ENCODE peak calls at places on chromosomes 1 and 21, in seven cellular contexts. E, Z, K, W, V, R and S are unnamed samples. For H3K9me3, the result is how much of the 10 kb centered on the place peaks cover.

GRCh38 chr1:109441105-109441504 is 14.9 kb upstream of the PSMA5 start:
- DNase-seq in E (no peak), Z (no peak), K (no peak), W (no peak), V (no peak), R (no peak), S (no peak)

GRCh38 chr1:174786760-174787159 is 213.0 kb upstream of the CACYBP start:
- DNase-seq in E (no peak), Z (no peak), K (no peak), W (no peak), V (no peak), R (no peak), S (no peak)

GRCh38 chr1:8873506-8874229 is 4.8 kb downstream of the ENO1 start:
- DNase-seq in E (peak), Z (peak), K (peak), W (peak), V (peak), R (no peak), S (no peak)

GRCh38 chr1:85451236-85451830 is 13.6 kb downstream of the DDAH1 start:
- DNase-seq in E (no peak), Z (no peak), K (no peak), W (no peak), V (no peak), R (no peak), S (no peak)

GRCh38 chr1:201258763-201259230 is 24.5 kb upstream of the PKP1 start:
- DNase-seq in E (peak), Z (no peak), K (no peak), W (no peak), V (no peak), R (peak), S (no peak)

GRCh38 chr1:62407398-62408009 is 29.3 kb upstream of the USP1 start:
- DNase-seq in E (no peak), Z (no peak), K (no peak), W (no peak), V (peak), R (no peak), S (peak)

GRCh38 chr21:45900034-45900868 is 81.3 kb upstream of the COL6A1 start:
- DNase-seq in E (no peak), Z (no peak), K (no peak), W (no peak), V (no peak), R (no peak), S (no peak)

GRCh38 chr1:115545096-115545720 is 96.6 kb upstream of the VANGL1 start:
- DNase-seq in E (no peak), Z (no peak), K (no peak), W (no peak), V (no peak), R (no peak), S (no peak)

GRCh38 chr1:239858058-239858457 is 233.6 kb upstream of the FMN2 start:
- DNase-seq in E (no peak), Z (no peak), K (no peak), W (no peak), V (no peak), R (no peak), S (no peak)

GRCh38 chr1:1137256-1138045 is 21.6 kb upstream of the C1orf159 start:
- DNase-seq in E (no peak), Z (peak), K (no peak), W (peak), V (peak), R (no peak), S (peak)

GRCh38 chr1:206445116-206445515 is 25.2 kb upstream of the IKBKE start:
- DNase-seq in E (no peak), Z (no peak), K (peak), W (no peak), V (peak), R (no peak), S (no peak)

GRCh38 chr1:173864179-173864867 is 3.5 kb downstream of the GAS5 start:
- DNase-seq in E (no peak), Z (no peak), K (no peak), W (no peak), V (no peak), R (no peak), S (no peak)

GRCh38 chr1:22921452-22922126 is 51.1 kb downstream of the LACTBL1 start:
- DNase-seq in E (no peak), Z (no peak), K (no peak), W (no peak), V (no peak), R (no peak), S (no peak)

GRCh38 chr1:58809327-58810040 is 25.6 kb upstream of the JUN start:
- DNase-seq in E (peak), Z (no peak), K (no peak), W (no peak), V (no peak), R (no peak), S (no peak)

GRCh38 chr1:89615676-89616598 is 17.0 kb upstream of the LRRC8C start:
- DNase-seq in E (no peak), Z (no peak), K (no peak), W (no peak), V (no peak), R (no peak), S (peak)

GRCh38 chr1:58908539-58909161 is 124.8 kb upstream of the JUN start:
- DNase-seq in E (no peak), Z (no peak), K (no peak), W (no peak), V (no peak), R (no peak), S (no peak)

GRCh38 chr1:209747580-209748262 is 8.1 kb upstream of the TRAF3IP3 start:
- DNase-seq in E (peak), Z (peak), K (peak), W (peak), V (peak), R (no peak), S (peak)

GRCh38 chr1:165527673-165528072 is 16.1 kb upstream of the LRRC52 start:
- DNase-seq in E (no peak), Z (no peak), K (no peak), W (no peak), V (no peak), R (no peak), S (no peak)

GRCh38 chr1:110765640-110766335 is 91.0 kb upstream of the KCNA3 start:
- DNase-seq in E (no peak), Z (peak), K (no peak), W (peak), V (peak), R (no peak), S (peak)

GRCh38 chr21:32186843-32187242 is 92.0 kb downstream of the MIS18A start:
- DNase-seq in E (no peak), Z (no peak), K (no peak), W (no peak), V (no peak), R (no peak), S (no peak)

GRCh38 chr1:14265515-14265914 is 333.0 kb upstream of the KAZN start:
- DNase-seq in E (no peak), Z (no peak), K (no peak), W (no peak), V (no peak), R (no peak), S (no peak)

GRCh38 chr1:185894806-185895205 is 160.6 kb downstream of the HMCN1 start:
- DNase-seq in E (no peak), Z (no peak), K (no peak), W (no peak), V (no peak), R (no peak), S (no peak)

GRCh38 chr21:45454081-45454923 is 49.3 kb downstream of the COL18A1 start:
- DNase-seq in E (no peak), Z (no peak), K (peak), W (no peak), V (no peak), R (no peak), S (no peak)

GRCh38 chr1:42279055-42279454 is 56.0 kb downstream of the FOXJ3 start:
- DNase-seq in E (no peak), Z (no peak), K (no peak), W (no peak), V (no peak), R (no peak), S (no peak)

GRCh38 chr1:208757846-208758245 is 513.7 kb upstream of the PLXNA2 start:
- DNase-seq in E (no peak), Z (no peak), K (no peak), W (no peak), V (no peak), R (no peak), S (no peak)

GRCh38 chr1:28064064-28064463 is 24.3 kb downstream of the EYA3 start:
- DNase-seq in E (no peak), Z (no peak), K (no peak), W (no peak), V (no peak), R (no peak), S (peak)

GRCh38 chr1:5551274-5551966 is 440.8 kb downstream of the NPHP4 start:
- DNase-seq in E (no peak), Z (no peak), K (no peak), W (no peak), V (peak), R (no peak), S (no peak)

GRCh38 chr1:65429078-65429477 is 8.6 kb downstream of the LEPR start:
- DNase-seq in E (no peak), Z (no peak), K (no peak), W (no peak), V (no peak), R (no peak), S (no peak)

GRCh38 chr1:115107501-115108260 is 18.4 kb upstream of the TSPAN2 start:
- DNase-seq in E (no peak), Z (no peak), K (no peak), W (no peak), V (no peak), R (no peak), S (no peak)

GRCh38 chr1:46530791-46531409 is 20.5 kb downstream of the KNCN start:
- DNase-seq in E (no peak), Z (no peak), K (no peak), W (no peak), V (no peak), R (no peak), S (no peak)

GRCh38 chr1:2956571-2956970 is 64.7 kb upstream of the ACTRT2 start:
- DNase-seq in E (no peak), Z (no peak), K (no peak), W (no peak), V (no peak), R (no peak), S (no peak)

GRCh38 chr1:2961081-2961480 is 60.2 kb upstream of the ACTRT2 start:
- DNase-seq in E (no peak), Z (no peak), K (no peak), W (no peak), V (no peak), R (no peak), S (no peak)

GRCh38 chr1:2955652-2956051 is 65.6 kb upstream of the ACTRT2 start:
- DNase-seq in E (no peak), Z (no peak), K (no peak), W (no peak), V (no peak), R (no peak), S (no peak)

GRCh38 chr1:2953688-2954285 is 67.5 kb upstream of the ACTRT2 start:
- DNase-seq in E (no peak), Z (no peak), K (no peak), W (no peak), V (no peak), R (no peak), S (peak)

DNA sequence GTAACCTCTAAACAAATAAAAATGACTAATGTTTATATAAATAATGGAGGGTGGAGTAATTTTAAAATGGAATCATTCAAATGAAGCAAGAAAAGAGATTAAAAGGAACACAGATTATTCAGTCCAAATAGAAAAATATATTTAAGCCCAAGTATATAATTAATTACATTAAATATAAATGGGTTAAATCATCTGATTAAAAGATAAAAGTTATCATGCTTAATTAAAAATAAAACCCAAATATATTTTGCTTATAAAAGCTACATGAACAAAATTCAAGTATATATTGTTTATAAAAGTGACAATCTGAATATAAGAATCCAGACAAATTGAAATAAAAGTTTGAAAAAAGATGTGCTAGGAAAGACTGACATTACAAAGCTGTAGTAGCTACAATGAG is 63.9 kb upstream of the ACTRT2 start:
- DNase-seq in E (no peak), Z (no peak), K (no peak), W (no peak), V (no peak), R (no peak), S (no peak)
- H3K9me3 ChIP-seq in E (under half), Z (under half), K (under half), W (under half), V (under half), R (under half), S (under half)

GRCh38 chr1:164466001-164466421 is 93.0 kb upstream of the PBX1 start:
- DNase-seq in E (no peak), Z (no peak), K (no peak), W (no peak), V (no peak), R (no peak), S (no peak)

GRCh38 chr1:164470996-164471395 is 88.0 kb upstream of the PBX1 start:
- DNase-seq in E (no peak), Z (no peak), K (no peak), W (no peak), V (no peak), R (no peak), S (no peak)

DNA sequence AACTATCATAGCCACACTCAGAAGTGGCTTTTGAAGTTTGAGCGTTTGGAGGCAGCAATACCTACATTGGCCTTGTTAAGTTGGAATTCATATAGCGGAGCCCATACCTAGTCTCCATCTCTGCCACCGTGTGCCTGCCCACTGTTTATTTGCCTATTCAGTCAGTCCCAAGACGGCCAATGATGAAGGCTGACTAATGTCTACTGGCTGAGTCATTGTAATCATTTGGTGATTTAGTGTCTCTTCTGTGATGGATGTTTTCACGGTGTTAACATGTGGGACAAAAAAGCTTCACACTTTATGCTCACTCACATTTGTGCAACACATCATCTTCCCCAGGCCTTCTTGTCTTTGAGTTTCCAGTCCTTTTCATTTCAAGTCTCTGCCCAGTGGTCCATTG is 92.6 kb upstream of the PBX1 start:
- DNase-seq in E (no peak), Z (no peak), K (no peak), W (no peak), V (no peak), R (no peak), S (no peak)
- H3K9me3 ChIP-seq in E (under half), Z (under half), K (under half), W (under half), V (under half), R (under half), S (under half)

DNA sequence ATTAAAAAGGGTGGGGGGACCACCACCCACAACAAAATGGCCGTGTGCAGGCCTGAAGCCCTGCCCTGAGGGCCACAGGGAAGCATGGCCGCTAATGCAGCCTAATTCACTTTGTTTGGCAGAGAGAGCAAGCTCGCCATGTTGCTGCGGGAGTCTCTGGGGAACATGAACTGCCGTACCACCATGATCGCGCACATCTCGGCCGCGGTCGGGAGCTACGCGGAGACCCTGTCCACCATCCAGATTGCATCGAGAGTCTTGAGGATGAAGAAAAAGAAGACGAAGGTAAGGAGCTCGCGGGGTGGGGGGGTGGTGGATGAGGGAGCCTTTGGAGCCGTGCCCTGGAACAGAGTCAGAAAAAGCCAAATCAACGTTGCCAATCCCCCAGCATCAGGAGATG is 529.3 kb downstream of the KIF26B start:
- DNase-seq in E (no peak), Z (no peak), K (no peak), W (no peak), V (no peak), R (no peak), S (no peak)
- H3K9me3 ChIP-seq in E (under half), Z (under half), K (under half), W (under half), V (under half), R (under half), S (under half)

DNA sequence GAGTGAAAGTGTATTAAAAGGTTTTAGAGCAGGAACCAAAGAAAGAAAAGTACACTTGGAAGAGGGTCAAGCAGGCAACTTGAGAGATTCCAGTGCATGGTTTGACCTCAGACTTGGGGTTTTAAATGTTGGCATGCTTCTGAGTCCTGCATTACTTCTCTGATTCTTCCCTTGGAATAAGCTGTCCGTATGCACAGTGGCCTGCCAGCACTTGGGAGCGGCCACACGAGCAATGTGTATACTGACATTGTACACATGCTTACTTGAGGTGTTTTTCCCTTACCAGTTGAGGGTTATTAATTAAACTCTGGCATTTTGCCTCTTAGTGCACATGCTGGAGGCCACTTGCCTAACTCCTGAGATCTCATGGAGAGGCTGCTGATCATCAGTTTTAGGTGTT is 786.6 kb upstream of the RGS18 start:
- DNase-seq in E (no peak), Z (no peak), K (no peak), W (no peak), V (no peak), R (no peak), S (no peak)
- H3K9me3 ChIP-seq in E (under half), Z (under half), K (under half), W (under half), V (under half), R (under half), S (under half)

GRCh38 chr1:152411144-152411543 is 2.9 kb downstream of the CRNN start:
- DNase-seq in E (no peak), Z (no peak), K (no peak), W (no peak), V (no peak), R (no peak), S (no peak)

GRCh38 chr1:152411846-152412245 is 2.2 kb downstream of the CRNN start:
- DNase-seq in E (no peak), Z (no peak), K (no peak), W (no peak), V (no peak), R (no peak), S (no peak)

GRCh38 chr1:152410599-152410998 is 3.5 kb downstream of the CRNN start:
- DNase-seq in E (peak), Z (no peak), K (no peak), W (no peak), V (no peak), R (no peak), S (no peak)

GRCh38 chr1:152408664-152409063 is 5.4 kb downstream of the CRNN start:
- DNase-seq in E (no peak), Z (no peak), K (no peak), W (no peak), V (no peak), R (no peak), S (no peak)

DNA sequence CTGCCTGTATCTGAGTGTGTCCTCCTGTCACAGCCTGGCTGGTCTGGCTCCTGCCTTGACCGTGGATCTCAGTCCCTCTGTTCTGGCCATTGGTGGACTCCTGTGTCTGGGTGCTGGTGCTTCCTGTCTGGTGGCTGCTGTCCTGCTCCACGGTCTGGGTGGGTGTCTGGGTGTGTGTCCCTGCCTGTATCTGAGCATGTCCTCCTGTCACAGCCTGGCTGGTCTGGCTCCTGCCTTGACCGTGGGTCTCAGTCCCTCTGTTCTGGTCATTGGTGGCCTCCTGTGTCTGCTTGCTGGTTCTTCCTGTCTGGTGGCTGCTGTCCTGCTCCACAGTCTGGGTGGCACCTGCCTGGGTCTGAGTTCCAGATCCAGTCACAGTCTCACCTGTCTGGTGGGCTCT is 4.0 kb downstream of the CRNN start:
- DNase-seq in E (no peak), Z (no peak), K (no peak), W (no peak), V (no peak), R (no peak), S (no peak)
- H3K9me3 ChIP-seq in E (under half), Z (under half), K (under half), W (under half), V (under half), R (under half), S (under half)

GRCh38 chr1:159429074-159429861 is 2.7 kb upstream of the OR10J4 start:
- DNase-seq in E (no peak), Z (no peak), K (no peak), W (no peak), V (no peak), R (no peak), S (no peak)
- H3K9me3 ChIP-seq in E (under half), Z (under half), K (under half), W (under half), V (under half), R (under half), S (under half)

DNA sequence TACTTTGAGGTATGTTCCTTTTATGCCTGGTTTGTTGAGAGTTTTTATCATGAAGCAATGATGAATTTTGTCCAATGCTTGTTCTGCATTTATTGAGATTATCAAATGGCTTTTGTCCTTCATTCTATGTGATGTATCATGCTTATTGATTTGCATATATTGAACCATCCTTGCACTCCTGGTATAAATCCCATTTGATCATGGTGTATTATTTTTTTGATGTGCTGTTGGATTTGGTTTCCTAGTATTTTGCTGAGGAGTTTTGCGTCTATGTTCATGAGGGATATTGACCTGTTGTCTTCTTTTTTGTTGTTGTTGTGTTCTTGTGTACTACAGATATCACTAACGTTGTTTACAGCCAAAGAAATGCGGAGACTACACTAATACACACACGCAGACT is 4.1 kb downstream of the DNAH14 start:
- DNase-seq in E (no peak), Z (no peak), K (no peak), W (no peak), V (no peak), R (no peak), S (no peak)
- H3K9me3 ChIP-seq in E (under half), Z (under half), K (under half), W (under half), V (under half), R (under half), S (under half)

GRCh38 chr21:34017127-34017961 is 56.0 kb upstream of the MRPS6 start:
- DNase-seq in E (no peak), Z (no peak), K (no peak), W (no peak), V (no peak), R (no peak), S (peak)
- H3K9me3 ChIP-seq in E (under half), Z (under half), K (under half), W (under half), V (under half), R (under half), S (under half)

GRCh38 chr1:180732866-180733265 is 101.0 kb downstream of the XPR1 start:
- DNase-seq in E (no peak), Z (no peak), K (no peak), W (no peak), V (no peak), R (no peak), S (no peak)
- H3K9me3 ChIP-seq in E (under half), Z (under half), K (under half), W (half or more), V (under half), R (under half), S (under half)